ENCODE peak calls at places on chromosome 18, in five cellular contexts. G is HepG2, J is A549, Y is H1, Z is GM12878. V is an unnamed sample.
A peak's percentile ranks its signal among the peaks of the same experiment; 100 is the strongest.

GRCh38 chr18:63097198-63097597 is 222.4 kb downstream of the BCL2 start:
- DNase-seq in J (no peak), Z (no peak), G (no peak), Y (no peak), V (no peak)

GRCh38 chr18:74724186-74724585 is 126.5 kb downstream of the ZNF407 start:
- DNase-seq in Z (no peak), J (no peak), G (no peak), Y (no peak), V (no peak)

GRCh38 chr18:56884511-56884910 is 233.4 kb downstream of the WDR7 start:
- DNase-seq in Z (no peak), G (no peak), J (no peak), Y (no peak), V (no peak)

GRCh38 chr18:49135871-49136270 is 185.1 kb upstream of the SMAD7 start:
- DNase-seq in G (peak; percentile 78), Z (no peak), Y (no peak), J (no peak), V (no peak)

GRCh38 chr18:34222396-34223163 is 2.1 kb downstream of the NOL4 start:
- DNase-seq in G (no peak), J (no peak), Z (no peak), Y (no peak), V (no peak)

GRCh38 chr18:75421656-75422055 is 5.8 kb downstream of the SMIM21 start:
- DNase-seq in G (no peak), J (no peak), Y (no peak), Z (no peak), V (no peak)

GRCh38 chr18:56756971-56757370 is 105.8 kb downstream of the WDR7 start:
- DNase-seq in J (no peak), Z (no peak), G (no peak), Y (no peak), V (no peak)

GRCh38 chr18:37253424-37254255 is 312.0 kb downstream of the CELF4 start:
- DNase-seq in G (no peak), Y (no peak), Z (no peak), J (peak; percentile 21), V (peak; percentile 100)

GRCh38 chr18:9961031-9961430 is 47.2 kb downstream of the VAPA start:
- DNase-seq in J (no peak), Y (no peak), G (no peak), Z (no peak), V (no peak)

GRCh38 chr18:33839452-33840225 is 261.6 kb downstream of the ASXL3 start:
- DNase-seq in Y (no peak), J (peak; percentile 1), G (peak; percentile 55), Z (no peak), V (peak; percentile 36)

GRCh38 chr18:22098563-22098989 is 70.8 kb upstream of the GATA6 start:
- DNase-seq in Y (no peak), Z (no peak), J (no peak), G (no peak), V (no peak)

GRCh38 chr18:4813708-4814107 is 358.6 kb upstream of the DLGAP1 start:
- DNase-seq in G (no peak), J (no peak), Z (no peak), Y (no peak), V (no peak)

GRCh38 chr18:32427084-32427933 is 43.4 kb downstream of the GAREM1 start:
- DNase-seq in J (no peak), Z (no peak), Y (no peak), G (peak; percentile 20), V (no peak)

GRCh38 chr18:67359868-67360838 is 156.4 kb downstream of the DSEL start:
- DNase-seq in Z (no peak), G (peak; percentile 29), J (peak; percentile 36), Y (no peak), V (no peak)

GRCh38 chr18:21656402-21656801 is 44.3 kb downstream of the SNRPD1 start:
- DNase-seq in J (no peak), Y (no peak), Z (no peak), G (no peak), V (no peak)

GRCh38 chr18:23542471-23542870 is 39.2 kb downstream of the RMC1 start:
- DNase-seq in Y (no peak), Z (no peak), G (no peak), J (no peak), V (no peak)

GRCh38 chr18:26418225-26418624 is 130.1 kb downstream of the KCTD1 start:
- DNase-seq in Y (no peak), G (no peak), J (no peak), Z (no peak), V (no peak)

GRCh38 chr18:220708-221107 is 47.1 kb downstream of the THOC1 start:
- DNase-seq in G (no peak), Y (no peak), Z (no peak), J (no peak), V (no peak)

GRCh38 chr18:23614891-23615290 is 28.6 kb upstream of the NPC1 start:
- DNase-seq in J (no peak), Y (no peak), G (no peak), Z (no peak), V (no peak)

GRCh38 chr18:45059695-45060094 is 379.0 kb downstream of the SETBP1 start:
- DNase-seq in Z (no peak), G (no peak), J (peak; percentile 1), Y (no peak), V (peak; percentile 73)

GRCh38 chr18:79664525-79665125 is 15.0 kb upstream of the CTDP1 start:
- DNase-seq in J (no peak), G (no peak), Z (no peak), Y (no peak), V (no peak)

GRCh38 chr18:22734812-22735627 is 198.1 kb upstream of the RBBP8 start:
- DNase-seq in Y (no peak), J (no peak), Z (no peak), G (no peak), V (no peak)

GRCh38 chr18:10797882-10798281 is 272.1 kb downstream of the NAPG start:
- DNase-seq in Y (no peak), G (no peak), Z (no peak), J (no peak), V (no peak)

GRCh38 chr18:76905821-76906220 is 83.5 kb downstream of the ZNF236 start:
- DNase-seq in Y (no peak), G (no peak), Z (no peak), J (no peak), V (no peak)

GRCh38 chr18:75162467-75162866 is 46.5 kb downstream of the PTGR3 start:
- DNase-seq in G (no peak), Z (no peak), J (no peak), Y (no peak), V (no peak)

GRCh38 chr18:78902795-78903435 is 76.7 kb upstream of the SALL3 start:
- DNase-seq in G (no peak), Z (no peak), Y (no peak), J (no peak), V (no peak)

GRCh38 chr18:8116346-8117007 is 492.8 kb upstream of the RAB12 start:
- DNase-seq in Y (no peak), G (peak; percentile 25), J (peak; percentile 51), Z (no peak), V (peak; percentile 19)

GRCh38 chr18:74633652-74634352 is 36.1 kb downstream of the ZNF407 start:
- DNase-seq in Z (no peak), J (no peak), Y (no peak), G (no peak), V (no peak)

GRCh38 chr18:57728941-57729511 is 74.1 kb downstream of the ATP8B1 start:
- DNase-seq in Y (no peak), Z (no peak), J (no peak), G (no peak), V (no peak)

DNA sequence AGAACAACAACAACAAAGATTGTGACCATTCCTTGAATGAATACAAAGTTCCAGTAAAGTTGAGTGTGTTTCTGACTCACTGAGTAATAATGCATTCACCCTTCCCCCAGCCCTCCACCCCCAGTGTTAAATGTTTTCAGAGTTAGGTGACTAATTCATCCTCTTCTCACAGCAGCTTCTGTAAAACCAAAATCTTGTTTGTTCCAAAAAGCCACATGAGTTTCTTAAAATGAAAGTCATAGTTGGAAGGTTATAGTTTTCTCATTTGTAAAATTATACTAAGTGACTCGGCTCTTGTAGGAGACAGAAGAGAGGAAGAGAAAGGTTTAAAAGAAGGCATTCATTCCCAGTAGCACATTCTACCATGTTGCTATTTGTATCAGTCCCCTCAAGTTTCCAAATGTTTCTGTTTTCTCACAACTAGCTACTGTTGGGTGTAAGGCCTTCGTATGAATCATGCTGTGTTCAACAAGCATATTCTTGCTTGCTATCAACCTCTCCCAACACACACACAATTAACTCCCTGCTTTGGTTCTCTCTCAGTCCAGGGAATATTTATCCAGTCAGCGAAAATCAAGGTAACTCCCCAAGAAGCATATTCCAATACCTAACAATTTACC is 75.3 kb downstream of the MBD2 start:
- DNase-seq in Z (peak; percentile 69), J (peak; percentile 46), G (peak; percentile 27), Y (no peak), V (no peak)
- TF ChIP-seq KDM1A in Z (no peak), J (no peak), G (no peak), Y (no peak), V (no peak)

GRCh38 chr18:11906181-11906580 is 1.9 kb downstream of the MPPE1 start:
- DNase-seq in Z (no peak), Y (no peak), J (no peak), G (no peak), V (no peak)

GRCh38 chr18:11906926-11907874 is 917 bp downstream of the MPPE1 start:
- DNase-seq in G (no peak), Y (no peak), J (no peak), Z (no peak), V (no peak)

GRCh38 chr18:11908182-11909080 is at the start of gene MPPE1:
- DNase-seq in Y (peak; percentile 60), J (peak; percentile 73), Z (peak; percentile 38), G (peak; percentile 73), V (peak; percentile 93)

GRCh38 chr18:11909081-11909410 is 929 bp upstream of the MPPE1 start:
- DNase-seq in Z (no peak), Y (no peak), G (no peak), J (no peak), V (no peak)

DNA sequence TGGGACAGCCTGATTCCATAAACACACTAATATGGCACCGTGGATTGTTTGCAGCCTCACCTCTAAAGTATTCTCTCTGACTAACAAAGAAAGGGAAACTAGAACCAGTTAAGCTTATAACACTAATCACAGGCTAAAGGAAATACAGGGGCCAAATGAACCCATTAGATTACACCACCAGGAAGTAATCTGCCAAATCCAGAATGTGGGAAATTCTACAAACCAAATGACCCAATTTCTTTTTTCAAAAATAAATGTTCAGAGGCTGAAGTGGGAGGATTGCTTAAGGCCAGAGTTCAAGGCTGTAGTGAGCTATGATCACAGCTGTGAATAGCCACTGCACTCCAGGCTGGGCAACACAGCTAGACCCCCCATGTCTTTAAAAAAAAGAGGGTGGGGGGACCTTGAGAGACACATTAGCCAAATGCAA is 1.5 kb upstream of the MPPE1 start:
- DNase-seq in G (peak; percentile 26), Z (no peak), J (no peak), Y (no peak), V (no peak)
- TF ChIP-seq KDM1A in G (no peak), Z (no peak), J (no peak), Y (no peak), V (no peak)

GRCh38 chr18:28512357-28512756 is 335.4 kb upstream of the CDH2 start:
- DNase-seq in Z (peak; percentile 1), J (no peak), Y (no peak), G (no peak), V (no peak)
- TF ChIP-seq KDM1A in Z (no peak), J (no peak), Y (no peak), G (no peak), V (no peak)

DNA sequence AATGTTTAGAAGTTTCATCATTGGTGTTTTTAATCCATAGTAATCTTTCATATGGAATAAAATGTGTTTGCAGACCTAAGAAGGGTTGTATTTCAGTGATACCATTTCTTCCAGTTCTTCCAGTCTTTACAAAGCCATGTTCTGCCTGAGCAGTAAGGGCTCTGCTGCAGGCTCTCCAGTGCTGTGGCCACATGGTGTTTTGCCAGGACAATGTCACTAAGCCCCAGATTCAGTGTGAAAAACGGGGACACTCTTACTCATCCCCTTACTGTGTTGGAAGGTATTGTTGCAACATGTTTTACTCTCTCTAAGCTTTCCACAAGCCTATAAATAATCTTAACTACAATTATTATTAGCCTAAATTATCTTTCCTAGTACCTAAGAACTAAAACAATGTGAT is 481.4 kb upstream of the CDH7 start:
- DNase-seq in Z (no peak), Y (no peak), J (no peak), G (no peak), V (no peak)
- TF ChIP-seq KDM1A in Z (no peak), Y (no peak), J (no peak), G (no peak), V (no peak)